ENCODE peak calls at places on chromosomes 1 and 21, in eight cellular contexts. P, K, F, S, V, X, N and H are unnamed samples.

GRCh38 chr1:224447251-224447650 is 12.7 kb upstream of the WDR26 start:
- DNase-seq in X (no peak), V (peak; percentile 68), P (peak; percentile 75), F (peak; percentile 59), N (peak; percentile 75), S (no peak), K (no peak), H (no peak)

GRCh38 chr1:227945891-227946623 is 1.7 kb downstream of the WNT9A start:
- DNase-seq in V (peak; percentile 80), F (peak; percentile 61), K (peak; percentile 79), X (no peak), S (peak; percentile 27), N (peak; percentile 84), P (peak; percentile 70), H (peak; percentile 82)

GRCh38 chr1:177410179-177410766 is 239.5 kb downstream of the BRINP2 start:
- DNase-seq in K (no peak), X (no peak), F (no peak), S (no peak), N (no peak), V (no peak), P (no peak), H (no peak)

GRCh38 chr1:61081135-61081636 is 1.2 kb upstream of the NFIA start:
- DNase-seq in K (no peak), V (no peak), P (no peak), S (no peak), N (no peak), X (no peak), F (no peak), H (peak; percentile 30)

GRCh38 chr1:1084028-1084371 is 9.9 kb upstream of the RNF223 start:
- DNase-seq in P (no peak), S (no peak), X (no peak), K (peak; percentile 52), V (no peak), N (no peak), F (no peak), H (no peak)

GRCh38 chr21:34544032-34544496 is 32.1 kb upstream of the KCNE1 start:
- DNase-seq in N (peak; percentile 86), F (peak; percentile 30), S (peak; percentile 74), V (peak; percentile 69), X (peak; percentile 33), P (peak; percentile 72), K (no peak), H (peak; percentile 85)

GRCh38 chr1:20174937-20175666 is 10.8 kb upstream of the UBXN10 start:
- DNase-seq in P (no peak), F (no peak), X (no peak), K (peak; percentile 16), N (no peak), S (no peak), V (peak; percentile 20), H (no peak)

GRCh38 chr1:11767932-11768704 is 6.1 kb downstream of the C1orf167 start:
- DNase-seq in F (no peak), X (no peak), S (no peak), P (no peak), K (no peak), V (no peak), N (no peak), H (no peak)

GRCh38 chr1:3032371-3032862 is 11.2 kb downstream of the ACTRT2 start:
- DNase-seq in K (peak; percentile 49), V (no peak), F (no peak), P (no peak), S (no peak), N (no peak), X (peak; percentile 17), H (no peak)

GRCh38 chr1:20458717-20459116 is 27.3 kb downstream of the CAMK2N1 start:
- DNase-seq in F (no peak), K (no peak), V (no peak), P (no peak), S (no peak), N (no peak), X (no peak), H (no peak)

GRCh38 chr1:170959385-170959784 is 24.1 kb downstream of the MROH9 start:
- DNase-seq in N (peak; percentile 76), P (peak; percentile 12), S (no peak), F (no peak), K (no peak), X (no peak), V (no peak), H (no peak)

GRCh38 chr1:157963713-157964112 is 29.7 kb upstream of the KIRREL1 start:
- DNase-seq in V (peak; percentile 71), S (peak; percentile 82), K (peak; percentile 74), N (peak; percentile 69), P (peak; percentile 63), X (peak; percentile 32), F (peak; percentile 77), H (peak; percentile 85)

GRCh38 chr1:27033059-27033746 is 20.6 kb upstream of the TENT5B start:
- DNase-seq in P (no peak), X (no peak), V (no peak), N (peak; percentile 27), F (no peak), S (no peak), K (no peak), H (no peak)

GRCh38 chr1:227368009-227368408 is 49.7 kb upstream of the CDC42BPA start:
- DNase-seq in S (no peak), X (no peak), V (no peak), P (no peak), K (no peak), N (no peak), F (no peak), H (no peak)

GRCh38 chr1:156742801-156743200 is 1.9 kb upstream of the MRPL24 start:
- DNase-seq in X (no peak), N (no peak), V (no peak), S (no peak), K (peak; percentile 8), F (no peak), P (no peak), H (no peak)

GRCh38 chr1:210323957-210324356 is 4.7 kb upstream of the HHAT start:
- DNase-seq in K (no peak), P (no peak), X (no peak), V (no peak), S (no peak), F (no peak), N (no peak), H (no peak)

GRCh38 chr1:6466023-6466422 is at the start of gene TNFRSF25:
- DNase-seq in V (no peak), F (no peak), K (no peak), S (no peak), P (no peak), X (peak; percentile 42), N (no peak), H (no peak)

GRCh38 chr1:188241629-188242028 is 1412.9 kb downstream of the PLA2G4A start:
- DNase-seq in P (no peak), K (no peak), V (no peak), N (no peak), X (no peak), S (no peak), F (no peak), H (no peak)

GRCh38 chr1:91732291-91732953 is 153.5 kb downstream of the TGFBR3 start:
- DNase-seq in P (peak; percentile 85), X (peak; percentile 25), S (peak; percentile 8), F (peak; percentile 57), V (peak; percentile 85), N (peak; percentile 55), K (no peak), H (peak; percentile 79)

GRCh38 chr1:33080885-33081553 is at the start of gene AZIN2:
- DNase-seq in S (peak; percentile 94), X (peak; percentile 96), F (peak; percentile 97), P (peak; percentile 94), N (peak; percentile 95), V (peak; percentile 94), K (peak; percentile 99), H (peak; percentile 96)
- TF ChIP-seq CTCF in S (no peak), X (no peak), F (no peak), P (no peak), N (no peak), V (no peak), K (no peak), H (no peak)

GRCh38 chr1:16042096-16042495 is 1.5 kb upstream of the CLCNKB start:
- DNase-seq in F (no peak), X (no peak), K (no peak), V (no peak), S (peak; percentile 12), N (no peak), P (no peak), H (no peak)
- TF ChIP-seq CTCF in F (no peak), X (no peak), K (no peak), V (peak; percentile 15), S (peak; percentile 20), N (no peak), P (peak; percentile 35), H (no peak)

DNA sequence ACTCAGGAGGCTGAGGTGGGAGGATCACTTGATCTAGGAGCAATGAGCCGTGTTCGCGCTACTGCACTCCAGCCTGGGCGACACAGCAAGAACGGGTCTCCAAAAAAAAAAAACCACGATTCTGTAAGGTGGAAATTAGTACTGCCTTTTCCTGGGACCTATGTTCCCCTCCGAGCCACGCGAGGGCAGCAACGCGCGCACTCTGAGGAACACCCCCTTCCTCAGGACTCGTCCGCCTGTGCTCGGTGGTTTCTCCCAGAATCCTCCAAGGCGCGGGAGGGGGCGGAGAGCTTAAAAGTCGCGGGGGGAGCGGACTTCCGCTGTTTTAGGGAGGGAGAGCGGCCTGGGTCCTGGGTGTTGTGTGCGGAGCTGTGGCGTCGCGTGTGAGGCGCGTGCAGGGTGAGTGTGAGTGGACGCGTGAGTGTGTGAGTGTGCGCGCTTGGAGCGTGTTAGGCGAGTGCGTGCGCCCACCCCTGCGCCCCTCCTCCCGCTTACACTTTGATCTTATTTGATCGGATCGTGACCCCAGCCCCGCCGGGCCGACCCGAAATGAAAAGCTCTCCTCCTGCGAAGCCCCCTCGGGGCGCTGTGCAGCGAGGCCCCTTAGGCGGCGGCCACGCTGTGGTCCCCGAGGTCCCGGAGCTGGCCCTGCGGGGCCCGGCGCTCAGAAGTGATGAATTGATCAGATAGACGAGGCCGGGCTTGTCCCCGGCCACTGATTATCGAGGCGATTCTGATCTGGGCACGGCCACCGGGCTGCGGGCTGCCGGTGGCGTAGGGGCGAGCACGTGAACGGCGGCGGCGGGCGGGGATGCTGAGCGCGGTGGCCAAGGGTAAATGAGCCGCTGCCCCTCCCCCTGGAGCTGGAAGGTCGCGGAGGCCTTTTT is 9.6 kb downstream of the TMEM167B start:
- DNase-seq in F (peak; percentile 96), V (peak; percentile 97), X (peak; percentile 98), K (peak; percentile 98), P (peak; percentile 98), N (peak; percentile 98), S (peak; percentile 94), H (peak; percentile 90)
- TF ChIP-seq CTCF in F (peak; percentile 96), V (peak; percentile 80), X (peak; percentile 83), K (peak; percentile 90), P (peak; percentile 90), N (peak; percentile 84), S (peak; percentile 72), H (peak; percentile 57)

DNA sequence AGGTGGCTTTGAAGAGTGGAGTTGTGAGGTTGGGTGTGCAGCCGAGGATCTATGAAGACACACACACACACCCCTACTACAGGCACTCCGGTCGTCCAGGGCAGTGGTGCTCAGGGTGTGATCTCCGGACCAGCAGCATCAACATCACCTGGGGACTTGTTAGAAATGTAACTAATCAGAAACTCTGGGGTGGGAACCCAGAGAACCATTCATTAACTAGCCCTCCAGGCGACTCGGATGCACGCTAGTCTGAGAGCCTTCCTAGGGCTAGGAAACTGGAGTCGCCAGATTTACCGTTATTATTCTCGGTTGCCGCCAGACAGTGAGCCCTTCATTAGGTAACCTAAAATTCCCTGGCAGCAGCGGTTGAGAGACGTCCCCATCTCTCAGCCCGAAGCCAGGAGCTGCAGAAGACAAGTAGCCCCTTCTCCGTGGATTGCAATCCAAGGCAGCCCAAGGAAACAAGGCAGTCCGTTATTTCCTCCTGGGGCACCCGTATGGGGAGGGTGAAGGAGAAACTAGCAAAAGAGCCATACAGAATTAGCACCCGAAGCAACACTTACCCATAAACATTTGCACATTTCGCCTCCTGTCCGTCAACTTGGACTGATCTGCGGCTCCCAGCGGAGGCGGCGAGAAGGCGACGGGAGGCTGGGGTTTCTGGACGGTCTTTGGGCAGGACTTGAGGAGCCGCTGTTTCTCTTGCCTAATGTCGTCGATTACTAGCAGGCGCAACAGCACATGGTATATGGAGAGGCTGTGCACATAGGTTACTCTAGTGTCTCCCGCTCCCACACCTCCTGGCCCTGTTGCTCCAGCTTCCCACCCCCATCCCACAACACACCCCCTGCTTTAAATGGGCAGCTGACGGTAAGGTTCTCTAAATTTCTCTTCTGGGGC is 2.9 kb upstream of the CCN1 start:
- DNase-seq in X (no peak), N (no peak), K (peak; percentile 68), V (peak; percentile 81), P (no peak), F (peak; percentile 54), S (no peak), H (peak; percentile 48)
- TF ChIP-seq CTCF in X (no peak), N (no peak), K (no peak), V (no peak), P (no peak), F (no peak), S (no peak), H (no peak)